ENCODE peak calls at places on chromosomes 3 and 15, in six cellular contexts. K is fibroblast of mammary gland, L is adrenal gland, W is T-helper 2 cell, M is GM13977, J is putamen. T is an unnamed sample.

GRCh38 chr3:149087208-149087607 is 875 bp upstream of the HLTF start:
- DNase-seq in L (no peak), W (no peak), M (no peak), J (no peak), K (no peak), T (no peak)

GRCh38 chr3:177519588-177519987 is 322.3 kb upstream of the TBL1XR1 start:
- DNase-seq in M (no peak), J (no peak), W (no peak), L (no peak), K (peak), T (no peak)

GRCh38 chr15:84748274-84749110 is at the start of gene ZNF592:
- DNase-seq in K (peak), L (peak), W (peak), J (peak), M (peak), T (peak)

GRCh38 chr15:98286831-98287230 is 326.3 kb downstream of the ARRDC4 start:
- DNase-seq in K (peak), W (no peak), L (no peak), M (no peak), J (no peak), T (no peak)

GRCh38 chr3:197434841-197435240 is 120.9 kb downstream of the BDH1 start:
- DNase-seq in M (no peak), J (no peak), K (no peak), L (no peak), W (no peak), T (no peak)

GRCh38 chr15:78477295-78477694 is 30.1 kb upstream of the HYKK start:
- DNase-seq in L (no peak), W (no peak), M (no peak), J (no peak), K (no peak), T (no peak)

GRCh38 chr15:48522123-48522522 is 123.4 kb downstream of the FBN1 start:
- DNase-seq in M (no peak), L (no peak), J (no peak), K (no peak), W (no peak), T (no peak)

GRCh38 chr15:81160312-81161214 is 26.5 kb downstream of the CFAP161 start:
- DNase-seq in L (peak), J (no peak), W (no peak), K (peak), M (no peak), T (peak)

GRCh38 chr3:115042351-115042750 is 104.7 kb downstream of the ZBTB20 start:
- DNase-seq in L (no peak), M (no peak), W (no peak), J (no peak), K (no peak), T (no peak)

GRCh38 chr3:70526966-70527515 is 214.6 kb upstream of the MDFIC2 start:
- DNase-seq in L (no peak), W (no peak), K (peak), M (no peak), J (no peak), T (no peak)

GRCh38 chr3:148861277-148861869 is 3.7 kb upstream of the CPA3 start:
- DNase-seq in K (peak), M (peak), J (peak), L (no peak), W (peak), T (peak)

GRCh38 chr15:99749386-99749785 is 16.1 kb upstream of the LYSMD4 start:
- DNase-seq in J (no peak), L (no peak), W (no peak), K (peak), M (no peak), T (no peak)

GRCh38 chr3:174156200-174156599 is 702.9 kb upstream of the NAALADL2 start:
- DNase-seq in K (no peak), J (no peak), L (no peak), W (no peak), M (no peak), T (no peak)

T was measured in Ammon's horn.